ENCODE peak calls at places on chromosomes 16 and 17, in six cellular contexts. E is HFF-Myc, Z is esophagus squamous epithelium, V is choroid plexus epithelial cell, P is fibroblast of pulmonary artery, S is colonic mucosa. X is an unnamed sample.

GRCh38 chr16:16805809-16806208 is 426.9 kb downstream of the NPIPA7 start:
- DNase-seq in V (no peak), S (no peak), E (no peak), P (no peak), Z (no peak), X (no peak)

GRCh38 chr16:48041861-48042435 is 113.8 kb downstream of the ABCC12 start:
- DNase-seq in P (no peak), Z (no peak), E (no peak), S (no peak), V (no peak), X (peak; percentile 4)

GRCh38 chr16:4005281-4005680 is 111.0 kb downstream of the ADCY9 start:
- DNase-seq in Z (no peak), V (no peak), S (no peak), P (no peak), E (no peak), X (no peak)

GRCh38 chr16:75044800-75045361 is 46.1 kb downstream of the ZNRF1 start:
- DNase-seq in P (peak; percentile 59), S (no peak), E (no peak), V (peak; percentile 44), Z (no peak), X (peak; percentile 71)

GRCh38 chr16:50286681-50287080 is 20.3 kb downstream of the ADCY7 start:
- DNase-seq in Z (no peak), S (no peak), V (no peak), E (no peak), P (no peak), X (no peak)

GRCh38 chr17:82367724-82368524 is 3.6 kb upstream of the UTS2R start:
- DNase-seq in V (no peak), S (no peak), P (no peak), E (no peak), Z (no peak), X (no peak)

GRCh38 chr17:21077286-21077685 is 34.5 kb upstream of the USP22 start:
- DNase-seq in Z (no peak), E (no peak), P (no peak), V (no peak), S (no peak), X (no peak)

GRCh38 chr17:7220593-7221280 is 999 bp downstream of the ACADVL start:
- DNase-seq in Z (no peak), V (peak; percentile 77), E (no peak), P (peak; percentile 73), S (peak; percentile 70), X (peak; percentile 70)

GRCh38 chr16:88479795-88480760 is 27.0 kb downstream of the ZFPM1 start:
- DNase-seq in V (no peak), Z (no peak), S (no peak), P (no peak), E (no peak), X (no peak)

GRCh38 chr16:75097941-75098897 is 18.4 kb downstream of the LDHD start:
- DNase-seq in P (no peak), E (no peak), S (no peak), Z (no peak), V (no peak), X (no peak)

GRCh38 chr16:21159281-21159951 is 942 bp downstream of the LDAF1 start:
- DNase-seq in P (no peak), V (no peak), Z (no peak), S (peak; percentile 79), E (no peak), X (peak; percentile 27)

GRCh38 chr17:28577466-28577824 is 750 bp upstream of the ALDOC start:
- DNase-seq in Z (no peak), V (no peak), E (no peak), P (no peak), S (no peak), X (no peak)

GRCh38 chr17:80008383-80008840 is 27.3 kb downstream of the TBC1D16 start:
- DNase-seq in S (peak; percentile 88), V (peak; percentile 67), Z (no peak), E (no peak), P (peak; percentile 57), X (peak; percentile 81)

GRCh38 chr17:72687941-72688340 is 404.5 kb downstream of the SLC39A11 start:
- DNase-seq in E (no peak), V (no peak), P (no peak), Z (no peak), S (no peak), X (no peak)

GRCh38 chr16:59826767-59827166 is 1092.7 kb upstream of the GOT2 start:
- DNase-seq in P (no peak), E (no peak), Z (no peak), S (no peak), V (no peak), X (no peak)

GRCh38 chr16:85475691-85476300 is 137.3 kb upstream of the GSE1 start:
- DNase-seq in S (no peak), E (no peak), V (no peak), P (no peak), Z (no peak), X (no peak)

GRCh38 chr17:59754547-59754946 is 47.1 kb downstream of the VMP1 start:
- DNase-seq in E (peak; percentile 96), V (peak; percentile 96), P (peak; percentile 93), S (no peak), Z (no peak), X (peak; percentile 95)

GRCh38 chr16:78570409-78571141 is 471.1 kb downstream of the WWOX start:
- DNase-seq in V (no peak), S (no peak), P (no peak), E (no peak), Z (no peak), X (no peak)

GRCh38 chr17:32266389-32267269 is 997 bp downstream of the RHBDL3 start:
- DNase-seq in E (no peak), Z (no peak), P (no peak), S (no peak), V (no peak), X (no peak)

GRCh38 chr16:65122974-65123845 is 1.3 kb upstream of the CDH11 start:
- DNase-seq in Z (no peak), P (peak; percentile 64), S (peak; percentile 56), E (no peak), V (peak; percentile 67), X (no peak)

GRCh38 chr17:32943206-32943605 is 15.3 kb downstream of the TMEM98 start:
- DNase-seq in V (no peak), E (no peak), S (no peak), Z (no peak), P (peak; percentile 39), X (peak; percentile 46)

GRCh38 chr16:30609002-30609927 is 924 bp downstream of the ZNF689 start:
- DNase-seq in Z (no peak), P (peak; percentile 41), E (no peak), S (peak; percentile 60), V (peak; percentile 53), X (peak; percentile 45)

DNA sequence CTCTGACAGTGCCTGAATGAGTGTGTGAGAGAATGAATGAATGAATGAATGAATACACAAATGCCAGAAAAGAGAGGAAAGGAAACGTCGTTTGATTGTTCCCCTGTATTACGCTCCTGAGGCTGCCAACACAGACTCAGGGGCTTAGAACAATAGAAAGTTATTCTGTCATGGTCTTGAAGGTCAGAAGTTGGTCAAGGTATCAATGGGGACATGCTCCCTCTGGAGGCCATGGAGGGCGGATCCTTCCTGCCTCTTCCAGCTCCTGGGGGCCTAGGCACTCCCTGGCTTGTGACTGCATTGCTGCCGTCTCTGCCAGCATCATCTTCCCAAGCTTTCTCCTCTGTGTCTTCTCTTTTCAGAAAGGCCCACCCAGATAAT is 1.5 kb upstream of the SLC38A8 start:
- DNase-seq in P (peak; percentile 40), V (peak; percentile 47), S (no peak), E (no peak), Z (no peak), X (peak; percentile 57)
- TF ChIP-seq CTCF in P (peak; percentile 46), V (peak; percentile 54), S (no peak), E (peak; percentile 58), Z (peak; percentile 20), X (peak; percentile 57)

GRCh38 chr17:34378664-34379101 is 15.7 kb upstream of the CCL1 start:
- DNase-seq in E (no peak), S (no peak), Z (no peak), P (peak; percentile 23), V (peak; percentile 21), X (no peak)
- TF ChIP-seq CTCF in E (no peak), S (no peak), Z (no peak), P (no peak), V (no peak), X (no peak)

GRCh38 chr17:17772231-17772630 is 64.6 kb downstream of the SREBF1 start:
- DNase-seq in Z (no peak), S (no peak), E (no peak), P (no peak), V (no peak), X (no peak)

GRCh38 chr17:17770371-17771059 is 66.3 kb downstream of the SREBF1 start:
- DNase-seq in Z (no peak), E (no peak), S (no peak), P (no peak), V (no peak), X (no peak)

GRCh38 chr17:17771498-17772201 is 65.1 kb downstream of the SREBF1 start:
- DNase-seq in E (no peak), P (no peak), Z (no peak), V (no peak), S (no peak), X (no peak)

GRCh38 chr17:17776889-17777288 is 59.9 kb downstream of the SREBF1 start:
- DNase-seq in V (no peak), E (no peak), Z (no peak), P (no peak), S (no peak), X (no peak)

DNA sequence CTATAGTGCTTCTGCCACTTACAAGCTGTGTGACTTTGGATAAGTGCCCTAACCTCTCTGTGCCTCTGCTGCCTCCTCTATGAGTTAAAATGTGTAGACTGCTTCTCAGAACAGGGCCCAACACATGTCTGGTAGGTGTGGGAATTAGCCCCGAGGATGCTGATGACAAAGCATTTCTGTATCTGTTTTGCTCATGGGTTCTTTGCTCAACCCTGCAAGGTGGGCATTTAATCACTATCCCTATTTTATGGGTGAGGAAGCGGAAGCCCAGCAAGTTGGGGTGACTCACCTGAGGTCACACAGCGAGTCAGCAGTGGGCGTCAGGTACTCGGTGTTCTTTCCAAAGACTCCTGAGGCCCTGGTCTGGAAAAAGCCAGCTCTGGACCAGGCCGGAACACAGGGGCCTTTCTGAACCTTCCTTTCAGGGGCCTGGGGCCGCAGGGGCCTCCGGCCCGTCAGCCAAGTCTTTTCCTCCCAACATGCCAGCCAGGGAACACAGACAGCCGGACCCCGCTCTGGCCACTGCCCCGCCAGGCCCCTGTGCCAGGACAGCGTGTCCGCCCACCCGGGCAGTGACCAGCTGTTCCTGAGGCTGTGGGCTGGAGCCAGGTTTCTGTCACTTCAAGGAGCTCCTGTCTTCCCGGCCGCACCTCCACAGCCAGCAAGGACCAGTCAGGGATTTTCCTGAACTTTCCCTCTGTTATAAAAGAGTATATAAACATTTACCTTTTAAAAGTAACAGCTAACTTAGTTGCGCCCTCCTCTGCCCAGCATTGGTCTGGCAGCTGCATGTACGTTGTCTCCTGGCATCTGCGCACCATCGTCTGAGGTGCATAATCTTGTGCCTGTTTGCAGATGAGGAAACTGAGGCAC is 62.5 kb downstream of the SREBF1 start:
- DNase-seq in E (no peak), P (peak; percentile 51), V (peak; percentile 45), Z (no peak), S (peak; percentile 85), X (peak; percentile 86)
- TF ChIP-seq CTCF in E (peak; percentile 21), P (peak; percentile 45), V (peak; percentile 61), Z (peak; percentile 64), S (peak; percentile 55), X (peak; percentile 73)

DNA sequence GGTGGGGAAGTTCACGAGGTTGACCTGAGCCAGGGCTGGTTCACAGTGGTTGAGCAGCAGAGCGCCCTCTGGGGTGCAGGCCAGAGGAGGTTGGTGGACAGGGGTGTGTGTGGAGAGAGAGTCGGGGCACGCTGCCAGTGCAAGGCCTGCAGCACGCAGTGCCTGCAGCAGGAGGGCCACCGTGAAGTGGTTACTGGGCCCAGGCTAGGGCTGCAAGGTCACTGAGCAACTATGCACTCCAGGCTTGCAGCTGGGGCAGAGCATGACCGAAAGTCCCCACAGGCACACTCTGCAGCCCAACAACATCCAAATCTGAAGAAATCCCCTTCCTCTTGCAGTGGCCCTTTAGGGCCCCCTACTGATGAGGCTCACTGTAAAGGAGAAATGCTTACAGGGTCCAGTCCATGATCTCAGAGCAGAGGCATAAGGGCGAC is 89.1 kb upstream of the NOL11 start:
- DNase-seq in E (no peak), S (no peak), V (peak; percentile 22), Z (no peak), P (peak; percentile 43), X (peak; percentile 8)
- TF ChIP-seq CTCF in E (peak; percentile 15), S (no peak), V (peak; percentile 40), Z (no peak), P (peak; percentile 37), X (no peak)

X was measured in MCF 10A.